ENCODE peak calls at places on chromosomes 12 and 14, in seven cellular contexts. Q is stimulated activated CD8-positive, alpha-beta memory T cell treated with anti-CD3 and anti-CD28 coated beads, Interleukin-15, amount 100 ng/mL, for 24 hours; F is GM18507; U is posterior cingulate gyrus; E is AML-193; M is progenitor cell of endocrine pancreas; C is Karpas-422. I is an unnamed sample.

GRCh38 chr12:30795660-30796507 is 41.1 kb upstream of the CAPRIN2 start:
- DNase-seq in Q (peak), F (no peak), U (peak), E (no peak), M (peak), C (no peak), I (peak)

GRCh38 chr14:69242311-69243224 is 17.4 kb upstream of the GALNT16 start:
- DNase-seq in Q (no peak), F (no peak), U (no peak), E (peak), M (peak), C (peak), I (peak)

GRCh38 chr12:112107728-112108447 is 695 bp downstream of the NAA25 start:
- DNase-seq in Q (no peak), F (no peak), U (peak), E (peak), M (no peak), C (peak), I (no peak)

GRCh38 chr14:99420711-99421110 is 59.9 kb downstream of the SETD3 start:
- DNase-seq in Q (no peak), F (no peak), U (no peak), E (no peak), M (no peak), C (no peak), I (no peak)

GRCh38 chr12:67151891-67152290 is 117.3 kb upstream of the CAND1 start:
- DNase-seq in Q (no peak), F (no peak), U (no peak), E (no peak), M (no peak), C (no peak), I (no peak)

GRCh38 chr14:23633160-23633701 is 2.9 kb upstream of the DHRS2 start:
- DNase-seq in Q (no peak), F (no peak), U (no peak), E (no peak), M (no peak), C (no peak), I (no peak)

GRCh38 chr12:116697305-116698130 is 40.4 kb downstream of the SPRING1 start:
- DNase-seq in Q (no peak), F (no peak), U (peak), E (peak), M (no peak), C (peak), I (peak)

GRCh38 chr12:62716866-62717477 is 218.0 kb downstream of the PPM1H start:
- DNase-seq in Q (no peak), F (no peak), U (no peak), E (no peak), M (no peak), C (no peak), I (no peak)

GRCh38 chr12:112418596-112419268 is at the start of gene PTPN11:
- DNase-seq in Q (peak), F (peak), U (peak), E (peak), M (peak), C (peak), I (peak)

GRCh38 chr12:116441292-116441691 is 117.9 kb upstream of the MAP1LC3B2 start:
- DNase-seq in Q (no peak), F (no peak), U (no peak), E (peak), M (no peak), C (no peak), I (no peak)

GRCh38 chr12:54199034-54199433 is 10.2 kb upstream of the SMUG1 start:
- DNase-seq in Q (no peak), F (no peak), U (no peak), E (no peak), M (no peak), C (no peak), I (no peak)

GRCh38 chr12:61894168-61894567 is 366.0 kb upstream of the USP15 start:
- DNase-seq in Q (no peak), F (no peak), U (no peak), E (no peak), M (no peak), C (no peak), I (no peak)

GRCh38 chr12:65536876-65537661 is 258.6 kb downstream of the MSRB3 start:
- DNase-seq in Q (no peak), F (no peak), U (no peak), E (no peak), M (no peak), C (no peak), I (no peak)

GRCh38 chr14:39431416-39432178 is 636 bp downstream of the FBXO33 start:
- DNase-seq in Q (peak), F (no peak), U (peak), E (peak), M (peak), C (peak), I (peak)

GRCh38 chr14:94180655-94181271 is 6.6 kb downstream of the PPP4R4 start:
- DNase-seq in Q (no peak), F (no peak), U (no peak), E (peak), M (no peak), C (peak), I (no peak)

GRCh38 chr12:115599251-115599811 is 678.2 kb downstream of the MED13L start:
- DNase-seq in Q (no peak), F (no peak), U (no peak), E (no peak), M (peak), C (no peak), I (no peak)

GRCh38 chr12:45959728-45960127 is 30.6 kb downstream of the SCAF11 start:
- DNase-seq in Q (no peak), F (no peak), U (no peak), E (no peak), M (no peak), C (no peak), I (no peak)

GRCh38 chr12:117202033-117202432 is 11.8 kb upstream of the FBXO21 start:
- DNase-seq in Q (no peak), F (no peak), U (no peak), E (no peak), M (no peak), C (no peak), I (no peak)

GRCh38 chr14:55752580-55753365 is 172.8 kb downstream of the KTN1 start:
- DNase-seq in Q (no peak), F (no peak), U (no peak), E (no peak), M (no peak), C (no peak), I (no peak)

I was measured in GM12892.